ENCODE peak calls at places on chromosomes 3 and 15, in four cellular contexts. U is H9, Y is IMR-90, Q is H1. V is an unnamed sample.

GRCh38 chr3:35974872-35975271 is 335.5 kb downstream of the ARPP21 start:
- DNase-seq in U (no peak), Y (no peak), Q (no peak), V (no peak)

GRCh38 chr3:146817705-146818104 is 212.6 kb upstream of the PLSCR5 start:
- DNase-seq in U (no peak), Q (no peak), Y (peak), V (peak)

GRCh38 chr3:53379898-53380297 is 32.6 kb upstream of the DCP1A start:
- DNase-seq in U (no peak), Q (no peak), Y (no peak), V (no peak)

GRCh38 chr3:69058947-69059224 is 6.8 kb upstream of the TMF1 start:
- DNase-seq in Y (no peak), U (no peak), Q (no peak), V (no peak)

GRCh38 chr3:31343075-31343474 is 189.7 kb upstream of the STT3B start:
- DNase-seq in Q (no peak), U (no peak), Y (no peak), V (no peak)

GRCh38 chr3:147400111-147400510 is 6.2 kb downstream of the ZIC4 start:
- DNase-seq in U (no peak), Y (no peak), Q (no peak), V (no peak)

GRCh38 chr3:56751056-56751455 is 50.7 kb downstream of the ARHGEF3 start:
- DNase-seq in Q (no peak), U (no peak), Y (no peak), V (no peak)

GRCh38 chr3:20573175-20573574 is 387.2 kb upstream of the SGO1 start:
- DNase-seq in Q (no peak), Y (peak), U (no peak), V (no peak)

GRCh38 chr3:191306428-191306827 is 22.8 kb upstream of the CCDC50 start:
- DNase-seq in Q (no peak), Y (no peak), U (no peak), V (no peak)

GRCh38 chr3:185744997-185745843 is 79.6 kb downstream of the IGF2BP2 start:
- DNase-seq in Y (peak), Q (no peak), U (no peak), V (no peak)

GRCh38 chr3:123290107-123290930 is 88.6 kb downstream of the SEC22A start:
- DNase-seq in U (no peak), Q (no peak), Y (no peak), V (no peak)

GRCh38 chr15:59352683-59353082 is 20.0 kb downstream of the MYO1E start:
- DNase-seq in Y (no peak), U (no peak), Q (no peak), V (no peak)

GRCh38 chr15:41620536-41621199 is 39.5 kb upstream of the MGA start:
- DNase-seq in U (peak), Y (no peak), Q (no peak), V (peak)

GRCh38 chr3:8505621-8506020 is 4.0 kb downstream of the LMCD1 start:
- DNase-seq in Q (no peak), Y (no peak), U (no peak), V (no peak)

GRCh38 chr15:90885432-90886290 is 1.4 kb downstream of the FES start:
- DNase-seq in U (peak), Q (peak), Y (peak), V (peak)

GRCh38 chr3:37899101-37899707 is 37.5 kb downstream of the CTDSPL start:
- DNase-seq in Q (no peak), Y (no peak), U (no peak), V (no peak)

GRCh38 chr3:101099791-101100190 is 106.6 kb upstream of the ABI3BP start:
- DNase-seq in U (no peak), Y (no peak), Q (no peak), V (no peak)

GRCh38 chr3:150309557-150309956 is 98.5 kb upstream of the TSC22D2 start:
- DNase-seq in U (no peak), Y (peak), Q (no peak), V (no peak)

GRCh38 chr3:25725810-25726209 is 57.4 kb downstream of the NGLY1 start:
- DNase-seq in Q (no peak), U (no peak), Y (peak), V (no peak)

GRCh38 chr3:23761440-23761896 is 44.3 kb upstream of the UBE2E1 start:
- DNase-seq in U (peak), Q (no peak), Y (peak), V (peak)

GRCh38 chr3:32640939-32641725 is 43.9 kb upstream of the CNOT10 start:
- DNase-seq in Y (peak), U (no peak), Q (no peak), V (peak)

GRCh38 chr15:33218071-33218491 is 23.6 kb upstream of the FMN1 start:
- DNase-seq in Q (no peak), U (no peak), Y (no peak), V (no peak)

GRCh38 chr3:133466531-133467386 is 66.9 kb downstream of the BFSP2 start:
- DNase-seq in U (no peak), Y (no peak), Q (no peak), V (no peak)

GRCh38 chr15:67101981-67102929 is 36.9 kb downstream of the SMAD3 start:
- DNase-seq in Q (no peak), Y (peak), U (no peak), V (no peak)

GRCh38 chr3:64186667-64187064 is 38.6 kb downstream of the PRICKLE2 start:
- DNase-seq in U (no peak), Q (no peak), Y (no peak), V (no peak)

GRCh38 chr3:64190517-64191515 is 34.5 kb downstream of the PRICKLE2 start:
- DNase-seq in U (no peak), Y (peak), Q (no peak), V (no peak)

GRCh38 chr3:64191822-64192221 is 33.4 kb downstream of the PRICKLE2 start:
- DNase-seq in Y (no peak), Q (no peak), U (no peak), V (no peak)

GRCh38 chr3:64187065-64187959 is 38.0 kb downstream of the PRICKLE2 start:
- DNase-seq in Q (no peak), U (no peak), Y (peak), V (no peak)

GRCh38 chr3:64188810-64189560 is 36.3 kb downstream of the PRICKLE2 start:
- DNase-seq in Q (no peak), Y (peak), U (no peak), V (peak)
- H4K5ac ChIP-seq in Q (no peak), Y (no peak), U (no peak), V (no peak)

GRCh38 chr3:161558256-161558655 is 61.6 kb downstream of the OTOL1 start:
- DNase-seq in Y (no peak), Q (no peak), U (no peak), V (no peak)
- H3K4me2 ChIP-seq in Y (no peak), Q (no peak), U (no peak), V (no peak)

DNA sequence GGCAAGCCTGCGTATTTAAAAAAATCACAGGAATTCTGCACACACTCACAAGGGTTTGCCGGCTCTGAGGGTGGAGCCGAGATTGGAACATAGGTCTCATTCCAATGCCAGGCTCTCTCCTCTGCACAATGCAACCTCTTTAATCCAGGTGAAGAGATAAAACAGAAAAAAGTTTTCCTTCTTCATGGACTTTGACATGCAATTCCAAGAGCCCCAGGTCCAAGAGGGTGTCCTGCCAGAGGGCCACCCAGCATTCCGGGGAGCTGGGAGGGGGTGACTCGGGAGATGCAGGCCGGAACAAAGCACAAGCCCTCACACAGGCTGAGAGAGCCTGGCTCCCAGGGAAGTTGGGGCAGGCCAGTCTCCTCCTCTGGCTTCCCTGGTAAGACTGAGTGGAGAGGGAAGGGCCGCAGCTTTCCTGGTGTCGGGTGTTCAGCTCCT is 6.7 kb upstream of the SLC12A8 start:
- DNase-seq in Y (no peak), Q (no peak), U (no peak), V (no peak)
- H2BK120ac ChIP-seq in Y (no peak), Q (no peak), U (no peak), V (no peak)

GRCh38 chr3:155285936-155286335 is 7.5 kb downstream of the STRIT1 start:
- DNase-seq in Y (no peak), Q (no peak), U (no peak), V (no peak)
- H4K5ac ChIP-seq in Y (no peak), Q (no peak), U (no peak), V (no peak)

GRCh38 chr3:139555249-139555648 is 15.7 kb upstream of the RBP1 start:
- DNase-seq in Q (no peak), Y (peak), U (no peak), V (no peak)

GRCh38 chr3:139554628-139555027 is 15.1 kb upstream of the RBP1 start:
- DNase-seq in Q (no peak), U (no peak), Y (no peak), V (no peak)

GRCh38 chr3:139559541-139559940 is 20.0 kb upstream of the RBP1 start:
- DNase-seq in Q (no peak), Y (peak), U (no peak), V (no peak)

GRCh38 chr3:139558351-139559170 is 19.0 kb upstream of the RBP1 start:
- DNase-seq in Q (no peak), U (no peak), Y (no peak), V (no peak)

GRCh38 chr3:139557041-139557440 is 17.5 kb upstream of the RBP1 start:
- DNase-seq in Y (no peak), Q (no peak), U (no peak), V (no peak)
- H3K4me2 ChIP-seq in Y (no peak), Q (no peak), U (no peak), V (no peak)

DNA sequence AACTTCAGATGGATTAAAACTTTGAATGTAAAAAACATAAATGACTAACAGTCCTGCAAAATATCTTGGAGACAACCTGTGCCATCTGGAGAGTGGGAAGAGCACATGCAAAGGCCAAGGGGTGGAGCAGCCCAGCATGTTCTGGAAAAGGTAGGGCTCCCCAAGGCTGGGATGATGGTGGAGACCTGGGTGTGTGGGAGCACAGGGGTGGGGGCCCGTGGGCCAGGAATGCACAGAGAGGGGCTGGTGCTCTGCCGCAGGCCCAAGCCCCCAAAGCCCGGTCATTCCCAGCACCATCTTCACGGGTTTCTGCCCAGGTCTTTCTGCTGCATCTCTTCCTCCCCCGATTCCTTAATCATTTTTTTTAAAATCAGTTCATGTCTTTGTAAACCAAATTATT is 9.7 kb upstream of the GATA2 start:
- DNase-seq in Q (no peak), Y (no peak), U (peak), V (no peak)
- H2BK120ac ChIP-seq in Q (no peak), Y (no peak), U (no peak), V (no peak)

GRCh38 chr15:71391421-71392047 is 276.3 kb downstream of the THSD4 start:
- DNase-seq in U (no peak), Y (no peak), Q (no peak), V (no peak)

GRCh38 chr15:71392821-71393220 is 277.6 kb downstream of the THSD4 start:
- DNase-seq in U (no peak), Q (no peak), Y (no peak), V (no peak)

GRCh38 chr15:71400347-71400746 is 285.1 kb downstream of the THSD4 start:
- DNase-seq in Y (peak), U (no peak), Q (no peak), V (no peak)

GRCh38 chr15:71396536-71397125 is 281.4 kb downstream of the THSD4 start:
- DNase-seq in Q (no peak), U (no peak), Y (no peak), V (no peak)

DNA sequence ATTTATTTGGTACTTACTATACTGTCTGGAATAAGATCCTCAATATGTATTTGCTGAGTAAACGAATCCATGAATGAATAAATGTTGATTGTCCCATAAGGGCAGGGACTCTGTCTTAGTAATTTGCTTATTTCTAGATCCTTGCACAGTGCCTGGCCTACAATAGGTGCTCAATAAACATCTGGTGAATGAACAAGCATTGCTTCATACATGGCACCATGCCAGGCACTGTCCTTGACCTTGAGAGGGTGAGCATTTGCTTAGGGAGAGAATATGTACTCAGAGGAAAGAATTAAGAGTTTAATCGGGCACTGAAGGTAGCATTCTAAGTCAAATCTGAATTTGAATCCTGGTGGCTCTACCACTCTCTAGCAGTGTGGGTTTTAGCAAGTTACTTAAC is 282.1 kb downstream of the THSD4 start:
- DNase-seq in Y (peak), Q (no peak), U (no peak), V (no peak)
- H4K5ac ChIP-seq in Y (no peak), Q (no peak), U (no peak), V (no peak)

V was measured in mesendoderm.